ENCODE peak calls at places on chromosome 22, in six cellular contexts. One of them, this sample, is unnamed.

GRCh38 chr22:32475428-32476010 is 908 bp downstream of the FBXO7 start:
- DNase-seq in heart right ventricle: peak
- DNase-seq in tibial artery: peak
- DNase-seq in IMR-90: no peak
- DNase-seq in esophagus squamous epithelium: no peak
- DNase-seq in colonic mucosa: peak
- DNase-seq in this sample: peak

GRCh38 chr22:31921106-31921505 is 23.2 kb upstream of the YWHAH start:
- DNase-seq in heart right ventricle: no peak
- DNase-seq in tibial artery: no peak
- DNase-seq in IMR-90: no peak
- DNase-seq in esophagus squamous epithelium: no peak
- DNase-seq in colonic mucosa: no peak
- DNase-seq in this sample: no peak

GRCh38 chr22:44098021-44098739 is 74.1 kb downstream of the PARVB start:
- DNase-seq in heart right ventricle: no peak
- DNase-seq in tibial artery: no peak
- DNase-seq in IMR-90: no peak
- DNase-seq in esophagus squamous epithelium: no peak
- DNase-seq in colonic mucosa: no peak
- DNase-seq in this sample: no peak

GRCh38 chr22:17369553-17370035 is 334 bp downstream of the CECR2 start:
- DNase-seq in heart right ventricle: no peak
- DNase-seq in tibial artery: no peak
- DNase-seq in IMR-90: no peak
- DNase-seq in esophagus squamous epithelium: no peak
- DNase-seq in colonic mucosa: no peak
- DNase-seq in this sample: peak

GRCh38 chr22:29765905-29766631 is 739 bp downstream of the ZMAT5 start:
- DNase-seq in heart right ventricle: no peak
- DNase-seq in tibial artery: no peak
- DNase-seq in IMR-90: no peak
- DNase-seq in esophagus squamous epithelium: no peak
- DNase-seq in colonic mucosa: peak
- DNase-seq in this sample: no peak

GRCh38 chr22:44461614-44462013 is 36.4 kb downstream of the RTL6 start:
- DNase-seq in heart right ventricle: no peak
- DNase-seq in tibial artery: no peak
- DNase-seq in IMR-90: no peak
- DNase-seq in esophagus squamous epithelium: no peak
- DNase-seq in colonic mucosa: peak
- DNase-seq in this sample: no peak

GRCh38 chr22:41857160-41857859 is 24.4 kb downstream of the SREBF2 start:
- DNase-seq in heart right ventricle: no peak
- DNase-seq in tibial artery: peak
- DNase-seq in IMR-90: peak
- DNase-seq in esophagus squamous epithelium: no peak
- DNase-seq in colonic mucosa: peak
- DNase-seq in this sample: peak

GRCh38 chr22:36977401-36977861 is 41.8 kb downstream of the TST start:
- DNase-seq in heart right ventricle: peak
- DNase-seq in tibial artery: peak
- DNase-seq in IMR-90: peak
- DNase-seq in esophagus squamous epithelium: no peak
- DNase-seq in colonic mucosa: peak
- DNase-seq in this sample: peak

GRCh38 chr22:43275545-43275981 is 67.6 kb downstream of the SCUBE1 start:
- DNase-seq in heart right ventricle: no peak
- DNase-seq in tibial artery: no peak
- DNase-seq in IMR-90: peak
- DNase-seq in esophagus squamous epithelium: no peak
- DNase-seq in colonic mucosa: no peak
- DNase-seq in this sample: peak

GRCh38 chr22:35113341-35113740 is 47.4 kb downstream of the ISX start:
- DNase-seq in heart right ventricle: no peak
- DNase-seq in tibial artery: no peak
- DNase-seq in IMR-90: no peak
- DNase-seq in esophagus squamous epithelium: no peak
- DNase-seq in colonic mucosa: no peak
- DNase-seq in this sample: no peak

GRCh38 chr22:19983701-19984100 is 32.9 kb downstream of the ARVCF start:
- DNase-seq in heart right ventricle: peak
- DNase-seq in tibial artery: no peak
- DNase-seq in IMR-90: no peak
- DNase-seq in esophagus squamous epithelium: no peak
- DNase-seq in colonic mucosa: no peak
- DNase-seq in this sample: no peak

GRCh38 chr22:44181033-44181911 is 547 bp downstream of the PARVG start:
- DNase-seq in heart right ventricle: peak
- DNase-seq in tibial artery: no peak
- DNase-seq in IMR-90: no peak
- DNase-seq in esophagus squamous epithelium: no peak
- DNase-seq in colonic mucosa: peak
- DNase-seq in this sample: no peak

GRCh38 chr22:22955276-22955798 is 67.7 kb downstream of the IGLL5 start:
- DNase-seq in heart right ventricle: no peak
- DNase-seq in tibial artery: no peak
- DNase-seq in IMR-90: no peak
- DNase-seq in esophagus squamous epithelium: no peak
- DNase-seq in colonic mucosa: no peak
- DNase-seq in this sample: no peak

GRCh38 chr22:36798671-36799066 is 18.2 kb downstream of the PVALB start:
- DNase-seq in heart right ventricle: no peak
- DNase-seq in tibial artery: no peak
- DNase-seq in IMR-90: no peak
- DNase-seq in esophagus squamous epithelium: no peak
- DNase-seq in colonic mucosa: no peak
- DNase-seq in this sample: no peak

GRCh38 chr22:44151661-44152060 is 29.1 kb upstream of the PARVG start:
- DNase-seq in heart right ventricle: no peak
- DNase-seq in tibial artery: no peak
- DNase-seq in IMR-90: peak
- DNase-seq in esophagus squamous epithelium: no peak
- DNase-seq in colonic mucosa: no peak
- DNase-seq in this sample: peak

GRCh38 chr22:23064381-23065068 is 5.8 kb upstream of the GNAZ start:
- DNase-seq in heart right ventricle: peak
- DNase-seq in tibial artery: peak
- DNase-seq in IMR-90: no peak
- DNase-seq in esophagus squamous epithelium: no peak
- DNase-seq in colonic mucosa: no peak
- DNase-seq in this sample: no peak

GRCh38 chr22:41127447-41127846 is 35.1 kb downstream of the EP300 start:
- DNase-seq in heart right ventricle: no peak
- DNase-seq in tibial artery: peak
- DNase-seq in IMR-90: no peak
- DNase-seq in esophagus squamous epithelium: no peak
- DNase-seq in colonic mucosa: no peak
- DNase-seq in this sample: no peak

GRCh38 chr22:42313804-42314581 is 43.5 kb upstream of the TCF20 start:
- DNase-seq in heart right ventricle: peak
- DNase-seq in tibial artery: no peak
- DNase-seq in IMR-90: peak
- DNase-seq in esophagus squamous epithelium: no peak
- DNase-seq in colonic mucosa: peak
- DNase-seq in this sample: peak

GRCh38 chr22:23219787-23220484 is 39.6 kb downstream of the BCR start:
- DNase-seq in heart right ventricle: no peak
- DNase-seq in tibial artery: no peak
- DNase-seq in IMR-90: peak
- DNase-seq in esophagus squamous epithelium: no peak
- DNase-seq in colonic mucosa: peak
- DNase-seq in this sample: peak

GRCh38 chr22:30216710-30217109 is 29.8 kb downstream of the LIF start:
- DNase-seq in heart right ventricle: no peak
- DNase-seq in tibial artery: no peak
- DNase-seq in IMR-90: no peak
- DNase-seq in esophagus squamous epithelium: no peak
- DNase-seq in colonic mucosa: no peak
- DNase-seq in this sample: no peak

GRCh38 chr22:46159212-46159611 is 8.9 kb downstream of the PPARA start:
- DNase-seq in heart right ventricle: no peak
- DNase-seq in tibial artery: no peak
- DNase-seq in IMR-90: no peak
- DNase-seq in esophagus squamous epithelium: no peak
- DNase-seq in colonic mucosa: no peak
- DNase-seq in this sample: no peak

GRCh38 chr22:46153930-46154329 is 3.6 kb downstream of the PPARA start:
- DNase-seq in heart right ventricle: no peak
- DNase-seq in tibial artery: no peak
- DNase-seq in IMR-90: no peak
- DNase-seq in esophagus squamous epithelium: no peak
- DNase-seq in colonic mucosa: no peak
- DNase-seq in this sample: no peak

GRCh38 chr22:46159777-46160176 is 9.5 kb downstream of the PPARA start:
- DNase-seq in heart right ventricle: no peak
- DNase-seq in tibial artery: no peak
- DNase-seq in IMR-90: no peak
- DNase-seq in esophagus squamous epithelium: no peak
- DNase-seq in colonic mucosa: no peak
- DNase-seq in this sample: no peak

GRCh38 chr22:46150615-46151423 is 493 bp downstream of the PPARA start:
- DNase-seq in heart right ventricle: peak
- DNase-seq in tibial artery: no peak
- DNase-seq in IMR-90: no peak
- DNase-seq in esophagus squamous epithelium: no peak
- DNase-seq in colonic mucosa: peak
- DNase-seq in this sample: no peak

GRCh38 chr22:46156031-46156430 is 5.7 kb downstream of the PPARA start:
- DNase-seq in heart right ventricle: no peak
- DNase-seq in tibial artery: no peak
- DNase-seq in IMR-90: no peak
- DNase-seq in esophagus squamous epithelium: no peak
- DNase-seq in colonic mucosa: no peak
- DNase-seq in this sample: no peak
- H3K4me3 ChIP-seq in heart right ventricle: no peak
- H3K4me3 ChIP-seq in tibial artery: no peak
- H3K4me3 ChIP-seq in IMR-90: no peak
- H3K4me3 ChIP-seq in esophagus squamous epithelium: no peak
- H3K4me3 ChIP-seq in colonic mucosa: no peak
- H3K4me3 ChIP-seq in this sample: no peak

DNA sequence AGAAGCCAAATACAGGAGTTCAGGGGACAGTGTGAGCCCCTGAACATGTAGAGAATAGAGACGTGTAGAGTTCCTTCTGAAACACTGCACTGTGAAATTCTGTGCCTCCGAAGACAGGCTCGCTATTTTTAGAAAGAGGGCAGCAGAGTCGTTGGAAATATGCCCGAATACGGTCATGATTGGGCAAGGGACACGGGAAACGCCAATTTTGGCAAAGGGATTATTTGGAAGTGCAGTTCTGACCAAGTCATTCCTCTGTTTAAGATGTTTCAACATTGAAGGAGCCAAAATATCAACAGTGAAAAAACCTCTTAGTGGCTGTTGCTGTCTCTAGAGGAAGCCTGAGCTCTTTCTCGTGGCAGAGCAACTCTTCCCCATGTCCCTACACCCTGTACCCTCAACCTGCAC is 9.5 kb upstream of the CBX6 start:
- DNase-seq in heart right ventricle: no peak
- DNase-seq in tibial artery: peak
- DNase-seq in IMR-90: peak
- DNase-seq in esophagus squamous epithelium: no peak
- DNase-seq in colonic mucosa: peak
- DNase-seq in this sample: peak
- H3K4me3 ChIP-seq in heart right ventricle: peak
- H3K4me3 ChIP-seq in tibial artery: peak
- H3K4me3 ChIP-seq in IMR-90: no peak
- H3K4me3 ChIP-seq in esophagus squamous epithelium: no peak
- H3K4me3 ChIP-seq in colonic mucosa: no peak
- H3K4me3 ChIP-seq in this sample: no peak

GRCh38 chr22:27614291-27615007 is 187.1 kb downstream of the MN1 start:
- DNase-seq in heart right ventricle: peak
- DNase-seq in tibial artery: no peak
- DNase-seq in IMR-90: no peak
- DNase-seq in esophagus squamous epithelium: no peak
- DNase-seq in colonic mucosa: no peak
- DNase-seq in this sample: no peak
- H3K4me3 ChIP-seq in heart right ventricle: peak
- H3K4me3 ChIP-seq in tibial artery: peak
- H3K4me3 ChIP-seq in IMR-90: no peak
- H3K4me3 ChIP-seq in esophagus squamous epithelium: peak
- H3K4me3 ChIP-seq in colonic mucosa: no peak
- H3K4me3 ChIP-seq in this sample: peak

GRCh38 chr22:38215156-38216038 is 13.6 kb downstream of the MAFF start:
- DNase-seq in heart right ventricle: no peak
- DNase-seq in tibial artery: no peak
- DNase-seq in IMR-90: no peak
- DNase-seq in esophagus squamous epithelium: no peak
- DNase-seq in colonic mucosa: no peak
- DNase-seq in this sample: no peak
- H3K4me3 ChIP-seq in heart right ventricle: no peak
- H3K4me3 ChIP-seq in tibial artery: no peak
- H3K4me3 ChIP-seq in IMR-90: no peak
- H3K4me3 ChIP-seq in esophagus squamous epithelium: no peak
- H3K4me3 ChIP-seq in colonic mucosa: no peak
- H3K4me3 ChIP-seq in this sample: no peak

DNA sequence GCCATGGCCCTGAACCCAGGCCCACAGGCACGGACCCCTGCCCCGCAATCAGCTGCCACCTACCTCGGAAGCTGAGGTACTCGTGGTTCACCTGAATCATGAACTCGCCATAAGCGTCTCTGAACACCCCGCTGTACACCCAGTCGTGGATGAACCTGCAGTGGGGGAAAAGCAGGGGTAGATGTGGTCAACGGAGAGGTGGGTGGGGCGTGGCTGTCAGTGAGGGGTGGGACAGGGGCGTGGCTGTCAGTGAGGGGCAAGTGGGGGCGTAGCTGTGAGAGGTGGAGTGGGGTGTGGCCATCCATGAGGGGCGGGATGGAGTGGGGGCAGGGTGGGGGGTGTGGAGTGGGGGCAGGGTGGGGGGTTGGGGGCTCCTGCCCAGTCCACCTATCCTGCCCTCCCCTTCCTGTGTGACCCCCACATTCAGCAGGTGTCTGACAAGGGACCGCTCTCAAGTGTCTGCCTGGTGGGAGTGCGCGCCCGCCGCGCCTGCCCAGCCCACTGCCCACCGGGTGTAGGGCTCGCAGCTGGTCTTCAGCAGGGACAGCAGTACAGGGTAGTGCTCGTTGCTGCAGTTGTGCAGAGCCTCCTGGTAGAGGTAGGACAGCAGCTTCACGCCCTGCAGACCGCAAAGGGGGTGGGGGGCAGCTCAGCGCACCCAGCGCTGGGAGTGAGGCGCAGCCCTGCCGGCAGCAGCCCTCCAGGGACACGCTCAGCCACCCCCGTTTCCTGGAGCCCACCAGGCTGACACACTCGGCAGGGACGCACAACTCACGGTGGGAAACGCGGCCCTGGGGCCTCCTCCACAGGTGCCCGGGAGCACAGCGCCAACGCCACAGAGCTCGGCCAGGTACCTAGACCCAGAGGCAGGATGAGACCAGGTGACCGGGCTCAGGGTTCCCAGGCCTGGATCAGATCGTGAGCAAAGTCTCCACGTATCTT is 18.3 kb downstream of the TUBGCP6 start:
- DNase-seq in heart right ventricle: no peak
- DNase-seq in tibial artery: no peak
- DNase-seq in IMR-90: no peak
- DNase-seq in esophagus squamous epithelium: no peak
- DNase-seq in colonic mucosa: no peak
- DNase-seq in this sample: no peak
- H3K4me3 ChIP-seq in heart right ventricle: no peak
- H3K4me3 ChIP-seq in tibial artery: no peak
- H3K4me3 ChIP-seq in IMR-90: no peak
- H3K4me3 ChIP-seq in esophagus squamous epithelium: no peak
- H3K4me3 ChIP-seq in colonic mucosa: no peak
- H3K4me3 ChIP-seq in this sample: no peak